ENCODE peak calls at places on chromosomes 7 and 10, in five cellular contexts. One of them, this sample, is unnamed.

GRCh38 chr7:92335574-92335973 is 89.8 kb downstream of the ANKIB1 start:
- DNase-seq in pancreas: no peak
- DNase-seq in SJSA1: no peak
- DNase-seq in naive thymus-derived CD4-positive, alpha-beta T cell: no peak
- DNase-seq in spleen: no peak
- DNase-seq in this sample: no peak

GRCh38 chr10:91247360-91248111 is 27.1 kb downstream of the PCGF5 start:
- DNase-seq in pancreas: no peak
- DNase-seq in naive thymus-derived CD4-positive, alpha-beta T cell: peak
- DNase-seq in spleen: no peak
- DNase-seq in SJSA1: peak
- DNase-seq in this sample: no peak

GRCh38 chr7:151603951-151604350 is 84.3 kb upstream of the RHEB start:
- DNase-seq in SJSA1: no peak
- DNase-seq in naive thymus-derived CD4-positive, alpha-beta T cell: no peak
- DNase-seq in pancreas: no peak
- DNase-seq in spleen: no peak
- DNase-seq in this sample: no peak

GRCh38 chr10:110357252-110357780 is 52.6 kb upstream of the SMNDC1 start:
- DNase-seq in naive thymus-derived CD4-positive, alpha-beta T cell: no peak
- DNase-seq in spleen: peak
- DNase-seq in SJSA1: peak
- DNase-seq in pancreas: no peak
- DNase-seq in this sample: peak

GRCh38 chr10:35442592-35442991 is 106.3 kb downstream of the CCNY start:
- DNase-seq in naive thymus-derived CD4-positive, alpha-beta T cell: no peak
- DNase-seq in spleen: no peak
- DNase-seq in SJSA1: no peak
- DNase-seq in pancreas: no peak
- DNase-seq in this sample: no peak

GRCh38 chr7:41508755-41509154 is 194.1 kb downstream of the INHBA start:
- DNase-seq in spleen: no peak
- DNase-seq in SJSA1: no peak
- DNase-seq in naive thymus-derived CD4-positive, alpha-beta T cell: no peak
- DNase-seq in pancreas: no peak
- DNase-seq in this sample: no peak

GRCh38 chr10:67665491-67665890 is 30.5 kb downstream of the CTNNA3 start:
- DNase-seq in pancreas: no peak
- DNase-seq in naive thymus-derived CD4-positive, alpha-beta T cell: no peak
- DNase-seq in spleen: no peak
- DNase-seq in SJSA1: no peak
- DNase-seq in this sample: peak

GRCh38 chr7:1986366-1987083 is 246.2 kb downstream of the MAD1L1 start:
- DNase-seq in naive thymus-derived CD4-positive, alpha-beta T cell: peak
- DNase-seq in pancreas: no peak
- DNase-seq in SJSA1: no peak
- DNase-seq in spleen: peak
- DNase-seq in this sample: no peak

GRCh38 chr7:151570366-151570915 is 50.7 kb upstream of the RHEB start:
- DNase-seq in naive thymus-derived CD4-positive, alpha-beta T cell: peak
- DNase-seq in SJSA1: no peak
- DNase-seq in spleen: no peak
- DNase-seq in pancreas: no peak
- DNase-seq in this sample: no peak

GRCh38 chr7:150748402-150748801 is 11.2 kb downstream of the GIMAP5 start:
- DNase-seq in spleen: no peak
- DNase-seq in naive thymus-derived CD4-positive, alpha-beta T cell: no peak
- DNase-seq in pancreas: no peak
- DNase-seq in SJSA1: no peak
- DNase-seq in this sample: no peak

GRCh38 chr10:58322072-58322834 is 12.6 kb upstream of the UBE2D1 start:
- DNase-seq in pancreas: no peak
- DNase-seq in spleen: no peak
- DNase-seq in naive thymus-derived CD4-positive, alpha-beta T cell: no peak
- DNase-seq in SJSA1: no peak
- DNase-seq in this sample: no peak

GRCh38 chr10:114791768-114792167 is 29.8 kb upstream of the FHIP2A start:
- DNase-seq in SJSA1: no peak
- DNase-seq in pancreas: no peak
- DNase-seq in spleen: no peak
- DNase-seq in naive thymus-derived CD4-positive, alpha-beta T cell: no peak
- DNase-seq in this sample: no peak

GRCh38 chr10:72308320-72308987 is 34.7 kb downstream of the DDIT4 start:
- DNase-seq in SJSA1: peak
- DNase-seq in pancreas: no peak
- DNase-seq in spleen: peak
- DNase-seq in naive thymus-derived CD4-positive, alpha-beta T cell: no peak
- DNase-seq in this sample: no peak

GRCh38 chr7:103862302-103863035 is 127.0 kb downstream of the RELN start:
- DNase-seq in spleen: no peak
- DNase-seq in naive thymus-derived CD4-positive, alpha-beta T cell: no peak
- DNase-seq in SJSA1: no peak
- DNase-seq in pancreas: no peak
- DNase-seq in this sample: no peak
- H3K4me3 ChIP-seq in spleen: no peak
- H3K4me3 ChIP-seq in naive thymus-derived CD4-positive, alpha-beta T cell: no peak
- H3K4me3 ChIP-seq in SJSA1: no peak
- H3K4me3 ChIP-seq in pancreas: no peak
- H3K4me3 ChIP-seq in this sample: no peak

GRCh38 chr7:25860882-25861228 is 291.1 kb upstream of the NFE2L3 start:
- DNase-seq in naive thymus-derived CD4-positive, alpha-beta T cell: no peak
- DNase-seq in pancreas: no peak
- DNase-seq in spleen: no peak
- DNase-seq in SJSA1: no peak
- DNase-seq in this sample: no peak

GRCh38 chr7:25862254-25862992 is 289.6 kb upstream of the NFE2L3 start:
- DNase-seq in pancreas: peak
- DNase-seq in spleen: peak
- DNase-seq in naive thymus-derived CD4-positive, alpha-beta T cell: peak
- DNase-seq in SJSA1: peak
- DNase-seq in this sample: peak

GRCh38 chr7:25862993-25863726 is 288.8 kb upstream of the NFE2L3 start:
- DNase-seq in naive thymus-derived CD4-positive, alpha-beta T cell: no peak
- DNase-seq in spleen: no peak
- DNase-seq in SJSA1: no peak
- DNase-seq in pancreas: no peak
- DNase-seq in this sample: no peak

GRCh38 chr7:25860206-25860881 is 291.7 kb upstream of the NFE2L3 start:
- DNase-seq in naive thymus-derived CD4-positive, alpha-beta T cell: peak
- DNase-seq in pancreas: no peak
- DNase-seq in spleen: no peak
- DNase-seq in SJSA1: no peak
- DNase-seq in this sample: no peak

DNA sequence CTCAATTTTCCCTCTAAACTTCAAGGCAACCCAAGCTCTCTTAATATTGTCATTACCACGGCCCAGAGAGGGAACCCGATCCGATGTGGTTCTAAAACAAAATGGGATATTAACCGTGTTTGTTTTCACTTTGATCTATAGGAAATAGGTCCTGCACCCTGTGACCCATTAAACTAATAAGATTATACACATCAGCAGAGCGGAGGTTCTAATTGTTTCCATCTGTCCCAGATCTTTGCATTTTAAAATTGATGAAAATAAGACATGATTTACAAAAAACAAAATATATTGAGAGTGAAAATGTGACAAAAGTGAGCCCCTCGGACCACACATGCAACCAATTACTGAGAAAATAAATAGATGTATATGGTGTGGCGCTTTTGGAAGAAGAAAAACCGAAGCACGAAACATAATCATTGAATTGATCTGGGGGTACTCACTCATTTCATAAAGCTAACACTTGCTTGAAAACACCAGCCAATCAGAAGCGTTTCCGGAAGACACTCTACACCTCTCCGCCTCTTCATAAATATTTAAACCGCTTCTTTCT is 290.2 kb upstream of the NFE2L3 start:
- DNase-seq in naive thymus-derived CD4-positive, alpha-beta T cell: peak
- DNase-seq in pancreas: no peak
- DNase-seq in SJSA1: no peak
- DNase-seq in spleen: no peak
- DNase-seq in this sample: no peak
- H3K4me3 ChIP-seq in naive thymus-derived CD4-positive, alpha-beta T cell: no peak
- H3K4me3 ChIP-seq in pancreas: no peak
- H3K4me3 ChIP-seq in SJSA1: peak
- H3K4me3 ChIP-seq in spleen: no peak
- H3K4me3 ChIP-seq in this sample: peak

DNA sequence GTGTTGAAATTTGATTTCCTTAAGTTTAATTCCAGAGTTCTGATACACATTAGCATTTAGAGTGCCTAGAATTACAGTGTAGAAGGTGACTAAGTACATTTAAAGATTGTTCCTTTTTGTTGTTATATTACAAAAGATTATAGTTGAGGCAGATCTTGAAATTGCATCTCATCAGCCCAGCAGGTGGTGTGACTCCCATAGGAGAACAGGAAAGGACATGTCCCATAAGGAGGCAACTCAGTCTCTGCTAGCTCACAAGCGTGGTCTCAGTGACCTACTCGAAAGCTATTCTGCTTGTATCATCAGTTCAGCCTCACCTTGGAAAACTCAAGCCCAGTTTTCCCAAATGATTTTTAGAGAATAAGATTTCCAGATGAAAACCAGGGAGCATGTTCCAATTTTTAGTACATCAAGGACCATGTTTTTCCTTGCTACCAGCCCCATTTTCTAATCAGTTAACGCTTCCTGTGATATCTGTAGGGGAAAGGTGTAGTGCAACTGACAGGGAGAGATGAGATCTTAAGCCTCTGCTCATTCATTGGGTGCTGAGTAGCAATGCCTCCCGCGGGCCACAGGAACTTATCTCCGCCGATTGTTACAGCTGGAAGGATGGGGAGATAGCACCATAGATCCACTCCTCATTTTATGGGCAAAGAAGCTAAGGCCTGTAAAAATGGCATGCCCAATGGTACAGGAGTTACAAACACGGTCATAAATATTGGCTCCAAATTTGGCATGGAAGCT is 1.1 kb upstream of the GNAI1 start:
- DNase-seq in pancreas: no peak
- DNase-seq in spleen: no peak
- DNase-seq in SJSA1: no peak
- DNase-seq in naive thymus-derived CD4-positive, alpha-beta T cell: peak
- DNase-seq in this sample: no peak
- H3K4me3 ChIP-seq in pancreas: no peak
- H3K4me3 ChIP-seq in spleen: no peak
- H3K4me3 ChIP-seq in SJSA1: no peak
- H3K4me3 ChIP-seq in naive thymus-derived CD4-positive, alpha-beta T cell: no peak
- H3K4me3 ChIP-seq in this sample: no peak

GRCh38 chr7:87192784-87193487 is 26.6 kb downstream of the TMEM243 start:
- DNase-seq in spleen: no peak
- DNase-seq in SJSA1: no peak
- DNase-seq in naive thymus-derived CD4-positive, alpha-beta T cell: no peak
- DNase-seq in pancreas: no peak
- DNase-seq in this sample: no peak
- H3K4me3 ChIP-seq in spleen: no peak
- H3K4me3 ChIP-seq in SJSA1: no peak
- H3K4me3 ChIP-seq in naive thymus-derived CD4-positive, alpha-beta T cell: no peak
- H3K4me3 ChIP-seq in pancreas: no peak
- H3K4me3 ChIP-seq in this sample: no peak

GRCh38 chr10:30055094-30055701 is 4.2 kb downstream of the JCAD start:
- DNase-seq in SJSA1: no peak
- DNase-seq in pancreas: no peak
- DNase-seq in spleen: no peak
- DNase-seq in naive thymus-derived CD4-positive, alpha-beta T cell: no peak
- DNase-seq in this sample: no peak
- H3K4me3 ChIP-seq in SJSA1: no peak
- H3K4me3 ChIP-seq in pancreas: no peak
- H3K4me3 ChIP-seq in spleen: no peak
- H3K4me3 ChIP-seq in naive thymus-derived CD4-positive, alpha-beta T cell: no peak
- H3K4me3 ChIP-seq in this sample: no peak